ENCODE peak calls at places on chromosome 3, in nine cellular contexts. P is HepG2, Z is mammary epithelial cell, F is PC-3, O is mesendoderm, N is astrocyte, H is colonic mucosa, U is GM23248, W is endodermal cell. S is an unnamed sample.

GRCh38 chr3:12473503-12473902 is 10.8 kb upstream of the TSEN2 start:
- DNase-seq in P (no peak), Z (no peak), F (peak; percentile 1), O (no peak), N (no peak), H (no peak), U (peak; percentile 69), W (no peak), S (no peak)

GRCh38 chr3:108623504-108623903 is 34.0 kb downstream of the DZIP3 start:
- DNase-seq in P (no peak), Z (no peak), F (no peak), O (no peak), N (no peak), H (no peak), U (no peak), W (no peak), S (no peak)

GRCh38 chr3:127140501-127141460 is 52.1 kb upstream of the PRR23E start:
- DNase-seq in P (no peak), Z (no peak), F (no peak), O (no peak), N (no peak), H (no peak), U (no peak), W (peak; percentile 45), S (no peak)

GRCh38 chr3:184289426-184289938 is 9.6 kb upstream of the PSMD2 start:
- DNase-seq in P (no peak), Z (peak; percentile 59), F (peak; percentile 71), O (peak; percentile 83), N (peak; percentile 8), H (peak; percentile 52), U (peak; percentile 65), W (peak; percentile 94), S (peak; percentile 77)

GRCh38 chr3:172634948-172635347 is 75.9 kb downstream of the NCEH1 start:
- DNase-seq in P (no peak), Z (no peak), F (no peak), O (no peak), N (no peak), H (no peak), U (no peak), W (no peak), S (no peak)

GRCh38 chr3:114994554-114995341 is 152.3 kb downstream of the ZBTB20 start:
- DNase-seq in P (no peak), Z (no peak), F (no peak), O (no peak), N (no peak), H (no peak), U (no peak), W (no peak), S (no peak)

GRCh38 chr3:25142609-25143355 is 285.3 kb upstream of the RARB start:
- DNase-seq in P (no peak), Z (no peak), F (no peak), O (no peak), N (no peak), H (no peak), U (no peak), W (no peak), S (no peak)

GRCh38 chr3:102741694-102742093 is 306.9 kb downstream of the ZPLD1 start:
- DNase-seq in P (no peak), Z (no peak), F (no peak), O (no peak), N (no peak), H (no peak), U (no peak), W (no peak), S (no peak)

GRCh38 chr3:125207949-125208568 is 4.5 kb downstream of the SLC12A8 start:
- DNase-seq in P (no peak), Z (no peak), F (peak; percentile 37), O (no peak), N (no peak), H (no peak), U (peak; percentile 25), W (no peak), S (no peak)

GRCh38 chr3:133367956-133368355 is 31.9 kb upstream of the BFSP2 start:
- DNase-seq in P (no peak), Z (no peak), F (no peak), O (no peak), N (no peak), H (no peak), U (no peak), W (no peak), S (no peak)

GRCh38 chr3:52791396-52791795 is 3.2 kb upstream of the ITIH3 start:
- DNase-seq in P (no peak), Z (no peak), F (no peak), O (no peak), N (no peak), H (no peak), U (no peak), W (no peak), S (no peak)

GRCh38 chr3:2872884-2873283 is 237.3 kb downstream of the IL5RA start:
- DNase-seq in P (no peak), Z (no peak), F (no peak), O (no peak), N (no peak), H (peak; percentile 27), U (no peak), W (no peak), S (no peak)

GRCh38 chr3:58556761-58557181 is 19.8 kb upstream of the ACOX2 start:
- DNase-seq in P (no peak), Z (no peak), F (no peak), O (no peak), N (no peak), H (no peak), U (no peak), W (peak; percentile 63), S (no peak)

GRCh38 chr3:197800379-197800778 is 9.3 kb downstream of the LRCH3 start:
- DNase-seq in P (no peak), Z (no peak), F (no peak), O (no peak), N (peak; percentile 34), H (no peak), U (no peak), W (no peak), S (no peak)

GRCh38 chr3:38843898-38844297 is 27.9 kb upstream of the SCN10A start:
- DNase-seq in P (peak; percentile 34), Z (peak; percentile 45), F (peak; percentile 58), O (peak; percentile 63), N (peak; percentile 24), H (no peak), U (peak; percentile 68), W (no peak), S (peak; percentile 62)

GRCh38 chr3:120349819-120350125 is 618 bp upstream of the LRRC58 start:
- DNase-seq in P (no peak), Z (no peak), F (no peak), O (no peak), N (no peak), H (no peak), U (no peak), W (no peak), S (no peak)

GRCh38 chr3:141926929-141927328 is 50.5 kb downstream of the ATP1B3 start:
- DNase-seq in P (no peak), Z (no peak), F (no peak), O (no peak), N (no peak), H (no peak), U (no peak), W (no peak), S (no peak)

GRCh38 chr3:126130081-126130855 is 46.3 kb upstream of the SLC41A3 start:
- DNase-seq in P (no peak), Z (no peak), F (peak; percentile 18), O (no peak), N (no peak), H (peak; percentile 32), U (no peak), W (peak; percentile 40), S (no peak)

GRCh38 chr3:30535515-30535914 is 70.9 kb upstream of the TGFBR2 start:
- DNase-seq in P (no peak), Z (no peak), F (no peak), O (no peak), N (no peak), H (no peak), U (peak; percentile 63), W (no peak), S (no peak)

GRCh38 chr3:156489462-156489911 is 65.4 kb downstream of the SSR3 start:
- DNase-seq in P (no peak), Z (peak; percentile 9), F (no peak), O (no peak), N (peak; percentile 81), H (no peak), U (peak; percentile 89), W (no peak), S (no peak)
- H3K9ac ChIP-seq in P (no peak overlapping the region), Z (no peak overlapping the region), F (no peak overlapping the region), O (no peak overlapping the region), N (peak overlapping the region; percentile 10), H (no peak overlapping the region), U (peak overlapping the region; percentile 51), W (no peak overlapping the region), S (no peak overlapping the region)

GRCh38 chr3:122942937-122943827 is 84.4 kb downstream of the SEMA5B start:
- DNase-seq in P (peak; percentile 61), Z (peak; percentile 52), F (peak; percentile 84), O (peak; percentile 90), N (peak; percentile 24), H (peak; percentile 63), U (peak; percentile 66), W (peak; percentile 98), S (peak; percentile 89)

GRCh38 chr3:122943828-122944190 is 83.8 kb downstream of the SEMA5B start:
- DNase-seq in P (no peak), Z (no peak), F (no peak), O (no peak), N (no peak), H (no peak), U (no peak), W (peak; percentile 40), S (no peak)

GRCh38 chr3:122942241-122942640 is 85.3 kb downstream of the SEMA5B start:
- DNase-seq in P (no peak), Z (peak; percentile 71), F (peak; percentile 30), O (no peak), N (no peak), H (no peak), U (peak; percentile 15), W (no peak), S (no peak)

GRCh38 chr3:122940628-122941086 is 86.9 kb downstream of the SEMA5B start:
- DNase-seq in P (no peak), Z (no peak), F (no peak), O (no peak), N (no peak), H (no peak), U (peak; percentile 28), W (no peak), S (no peak)

GRCh38 chr3:122941233-122942206 is 86.0 kb downstream of the SEMA5B start:
- DNase-seq in P (no peak), Z (no peak), F (no peak), O (no peak), N (no peak), H (no peak), U (peak; percentile 34), W (no peak), S (no peak)
- H3K4me3 ChIP-seq in P (no peak overlapping the region), Z (no peak overlapping the region), F (no peak overlapping the region), O (no peak overlapping the region), N (no peak overlapping the region), H (no peak overlapping the region), U (no peak overlapping the region), W (no peak overlapping the region), S (no peak overlapping the region)

GRCh38 chr3:36991923-36992805 is 767 bp downstream of the EPM2AIP1 start:
- DNase-seq in P (peak; percentile 46), Z (peak; percentile 62), F (peak; percentile 33), O (no peak), N (peak; percentile 77), H (no peak), U (peak; percentile 80), W (no peak), S (peak; percentile 38)
- H3K4me1 ChIP-seq in P (peaks cover 47% of the 10 kb centered on the region), Z (peaks cover 19% of the 10 kb centered on the region), F (peaks cover 33% of the 10 kb centered on the region), O (peaks cover 11% of the 10 kb centered on the region), N (peaks cover 21% of the 10 kb centered on the region), H (no peaks in the 10 kb centered on the region), U (peaks cover 37% of the 10 kb centered on the region), W (peaks cover 8% of the 10 kb centered on the region), S (peaks cover 35% of the 10 kb centered on the region)

GRCh38 chr3:100089802-100090668 is 24.3 kb downstream of the FILIP1L start:
- DNase-seq in P (peak; percentile 67), Z (peak; percentile 39), F (peak; percentile 67), O (peak; percentile 80), N (peak; percentile 55), H (no peak), U (peak; percentile 89), W (peak; percentile 81), S (peak; percentile 23)
- H3K9ac ChIP-seq in P (peak overlapping the region; percentile 12), Z (no peak overlapping the region), F (no peak overlapping the region), O (no peak overlapping the region), N (no peak overlapping the region), H (no peak overlapping the region), U (peak overlapping the region; percentile 48), W (no peak overlapping the region), S (no peak overlapping the region)